ENCODE peak calls at places on chromosomes 1 and 21, in four cellular contexts. B is non-pigmented ciliary epithelial cell, W is cerebellum, D is NCI-H1105 treated with DMSO at 0.1 percent for 48 hours. X is an unnamed sample.

GRCh38 chr1:109383087-109383779 is 14.5 kb downstream of the SORT1 start:
- DNase-seq in D (no peak), W (no peak), B (no peak), X (no peak)

GRCh38 chr1:32404956-32405355 is 10.7 kb upstream of the BSDC1 start:
- DNase-seq in D (no peak), W (no peak), B (no peak), X (no peak)

GRCh38 chr1:234772345-234773147 is 162.6 kb upstream of the IRF2BP2 start:
- DNase-seq in B (peak), D (no peak), W (peak), X (peak)

GRCh38 chr1:10054465-10054864 is 21.7 kb downstream of the UBE4B start:
- DNase-seq in B (no peak), W (peak), D (no peak), X (no peak)

GRCh38 chr1:86084998-86085397 is 71.6 kb downstream of the COL24A1 start:
- DNase-seq in D (no peak), W (no peak), B (no peak), X (no peak)

GRCh38 chr1:92577251-92577895 is 90.6 kb upstream of the GFI1 start:
- DNase-seq in W (no peak), B (no peak), D (no peak), X (no peak)

GRCh38 chr1:36123357-36123756 is 1.7 kb downstream of the COL8A2 start:
- DNase-seq in B (no peak), D (no peak), W (no peak), X (no peak)

GRCh38 chr1:229768232-229768631 is 142.2 kb downstream of the URB2 start:
- DNase-seq in D (peak), W (no peak), B (no peak), X (no peak)

GRCh38 chr1:67780637-67781036 is 52.6 kb downstream of the GNG12 start:
- DNase-seq in W (no peak), D (no peak), B (no peak), X (no peak)

GRCh38 chr1:38134294-38134755 is 87.7 kb upstream of the POU3F1 start:
- DNase-seq in D (no peak), W (no peak), B (no peak), X (no peak)

GRCh38 chr1:174996474-174996873 is 3.3 kb upstream of the CACYBP start:
- DNase-seq in B (peak), D (no peak), W (no peak), X (no peak)

GRCh38 chr1:150577557-150578277 is 1.7 kb downstream of the MCL1 start:
- DNase-seq in W (no peak), B (no peak), D (peak), X (no peak)

GRCh38 chr1:83028467-83028866 is 970.5 kb downstream of the TTLL7 start:
- DNase-seq in B (no peak), D (no peak), W (no peak), X (no peak)

GRCh38 chr1:61253912-61254628 is 171.7 kb downstream of the NFIA start:
- DNase-seq in D (no peak), B (no peak), W (no peak), X (no peak)

GRCh38 chr21:34276711-34277425 is 86.9 kb upstream of the KCNE2 start:
- DNase-seq in D (no peak), W (no peak), B (no peak), X (no peak)

X was measured in kidney epithelial cell.